ENCODE peak calls at places on chromosomes 12 and 14, in four cellular contexts. One of them, this sample, is unnamed. For H3K4me1 and H3K9me3, the result is how much of the 10 kb centered on the place peaks cover.

GRCh38 chr14:100677152-100677924 is 49.4 kb upstream of the DLK1 start:
- DNase-seq in pancreas: no peak
- DNase-seq in IMR-90: no peak
- DNase-seq in effector memory CD4-positive, alpha-beta T cell: no peak
- DNase-seq in this sample: peak

GRCh38 chr14:99688210-99688581 is 4.1 kb downstream of the CYP46A1 start:
- DNase-seq in IMR-90: no peak
- DNase-seq in effector memory CD4-positive, alpha-beta T cell: no peak
- DNase-seq in pancreas: no peak
- DNase-seq in this sample: no peak

GRCh38 chr12:80192087-80192486 is 92.8 kb downstream of the OTOGL start:
- DNase-seq in pancreas: no peak
- DNase-seq in IMR-90: no peak
- DNase-seq in effector memory CD4-positive, alpha-beta T cell: no peak
- DNase-seq in this sample: no peak

GRCh38 chr12:8698132-8698829 is 490 bp downstream of the RIMKLB start:
- DNase-seq in pancreas: peak
- DNase-seq in effector memory CD4-positive, alpha-beta T cell: peak
- DNase-seq in IMR-90: peak
- DNase-seq in this sample: peak

GRCh38 chr12:58414398-58414871 is 473.1 kb downstream of the ATP23 start:
- DNase-seq in effector memory CD4-positive, alpha-beta T cell: no peak
- DNase-seq in IMR-90: peak
- DNase-seq in pancreas: no peak
- DNase-seq in this sample: no peak

GRCh38 chr12:21773263-21773741 is 1.2 kb downstream of the KCNJ8 start:
- DNase-seq in IMR-90: peak
- DNase-seq in effector memory CD4-positive, alpha-beta T cell: no peak
- DNase-seq in pancreas: peak
- DNase-seq in this sample: peak

GRCh38 chr12:14776236-14776959 is 26.9 kb downstream of the WBP11 start:
- DNase-seq in effector memory CD4-positive, alpha-beta T cell: no peak
- DNase-seq in pancreas: no peak
- DNase-seq in IMR-90: peak
- DNase-seq in this sample: no peak

GRCh38 chr12:51820721-51821422 is 27.6 kb downstream of the FIGNL2 start:
- DNase-seq in IMR-90: peak
- DNase-seq in effector memory CD4-positive, alpha-beta T cell: peak
- DNase-seq in pancreas: peak
- DNase-seq in this sample: peak

GRCh38 chr12:107903377-107904061 is 129.0 kb downstream of the ASCL4 start:
- DNase-seq in IMR-90: no peak
- DNase-seq in pancreas: peak
- DNase-seq in effector memory CD4-positive, alpha-beta T cell: no peak
- DNase-seq in this sample: peak

GRCh38 chr12:104446646-104447415 is 9.9 kb upstream of the CHST11 start:
- DNase-seq in effector memory CD4-positive, alpha-beta T cell: no peak
- DNase-seq in pancreas: no peak
- DNase-seq in IMR-90: no peak
- DNase-seq in this sample: no peak

GRCh38 chr12:132614029-132614428 is 3.6 kb upstream of the LRCOL1 start:
- DNase-seq in IMR-90: no peak
- DNase-seq in effector memory CD4-positive, alpha-beta T cell: no peak
- DNase-seq in pancreas: no peak
- DNase-seq in this sample: no peak

GRCh38 chr12:113231275-113232231 is 10.3 kb downstream of the TPCN1 start:
- DNase-seq in effector memory CD4-positive, alpha-beta T cell: no peak
- DNase-seq in pancreas: peak
- DNase-seq in IMR-90: peak
- DNase-seq in this sample: no peak
- H3K4me1 ChIP-seq in effector memory CD4-positive, alpha-beta T cell: under half
- H3K4me1 ChIP-seq in pancreas: under half
- H3K4me1 ChIP-seq in IMR-90: under half
- H3K4me1 ChIP-seq in this sample: under half

DNA sequence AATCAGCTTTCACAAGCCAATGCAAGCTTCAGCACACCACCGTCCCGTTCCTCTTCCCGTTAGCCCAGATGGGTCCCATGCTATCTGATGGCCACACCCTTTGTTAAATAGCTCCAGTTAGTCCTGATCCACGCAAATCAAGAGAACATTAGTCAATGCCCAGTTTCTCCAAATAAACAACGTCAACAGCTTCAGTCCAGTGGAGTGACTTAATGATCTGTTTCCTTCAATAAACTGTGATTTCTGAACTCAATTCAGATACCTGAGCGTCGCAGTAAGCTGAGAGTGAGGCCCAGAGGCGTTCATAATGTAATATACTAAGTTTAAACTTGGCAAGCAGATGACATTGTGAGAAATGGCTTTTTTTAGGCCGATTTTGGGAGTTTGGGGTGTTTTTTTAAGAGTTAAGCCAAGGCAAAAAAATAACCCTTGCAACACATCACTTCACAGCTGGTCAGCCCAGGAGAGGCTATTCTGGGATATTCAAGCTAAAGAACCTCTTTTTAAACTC is 112.3 kb downstream of the ZFP36L1 start:
- DNase-seq in IMR-90: peak
- DNase-seq in pancreas: no peak
- DNase-seq in effector memory CD4-positive, alpha-beta T cell: no peak
- DNase-seq in this sample: no peak
- H3K27ac ChIP-seq in IMR-90: no peak
- H3K27ac ChIP-seq in pancreas: peak
- H3K27ac ChIP-seq in effector memory CD4-positive, alpha-beta T cell: no peak
- H3K27ac ChIP-seq in this sample: no peak

GRCh38 chr14:39241637-39242036 is 7.9 kb downstream of the MIA2 start:
- DNase-seq in pancreas: no peak
- DNase-seq in effector memory CD4-positive, alpha-beta T cell: no peak
- DNase-seq in IMR-90: no peak
- DNase-seq in this sample: no peak

GRCh38 chr14:39246618-39247017 is 12.9 kb downstream of the MIA2 start:
- DNase-seq in effector memory CD4-positive, alpha-beta T cell: no peak
- DNase-seq in pancreas: no peak
- DNase-seq in IMR-90: peak
- DNase-seq in this sample: no peak

GRCh38 chr14:39243831-39244230 is 10.1 kb downstream of the MIA2 start:
- DNase-seq in effector memory CD4-positive, alpha-beta T cell: no peak
- DNase-seq in IMR-90: no peak
- DNase-seq in pancreas: no peak
- DNase-seq in this sample: no peak

DNA sequence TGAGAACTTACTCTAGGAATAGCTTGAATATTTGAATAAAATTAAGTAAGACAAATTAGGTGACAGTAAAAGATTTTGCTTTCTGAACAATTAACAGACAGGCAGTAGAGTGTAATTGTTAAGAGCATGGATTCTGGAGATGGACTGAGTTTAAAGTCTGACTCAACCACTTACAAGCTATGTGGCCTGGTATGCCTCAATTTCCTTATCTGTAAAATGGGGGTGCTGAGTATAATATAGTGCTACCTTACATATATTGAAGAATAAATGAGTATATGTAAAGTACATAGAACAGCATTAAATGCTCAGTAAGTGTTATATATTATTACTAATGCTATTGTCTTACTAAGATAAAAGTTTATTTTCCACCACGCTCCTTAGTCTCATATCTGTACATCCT is 7.1 kb downstream of the MIA2 start:
- DNase-seq in IMR-90: no peak
- DNase-seq in effector memory CD4-positive, alpha-beta T cell: no peak
- DNase-seq in pancreas: no peak
- DNase-seq in this sample: no peak
- H3K9me3 ChIP-seq in IMR-90: under half
- H3K9me3 ChIP-seq in effector memory CD4-positive, alpha-beta T cell: under half
- H3K9me3 ChIP-seq in pancreas: under half
- H3K9me3 ChIP-seq in this sample: under half

GRCh38 chr12:6961695-6962284 is 8.7 kb downstream of the PHB2 start:
- DNase-seq in effector memory CD4-positive, alpha-beta T cell: no peak
- DNase-seq in IMR-90: peak
- DNase-seq in pancreas: peak
- DNase-seq in this sample: peak

GRCh38 chr12:6962285-6963015 is 8.0 kb downstream of the PHB2 start:
- DNase-seq in effector memory CD4-positive, alpha-beta T cell: no peak
- DNase-seq in pancreas: peak
- DNase-seq in IMR-90: no peak
- DNase-seq in this sample: peak

GRCh38 chr12:6964605-6965025 is 5.8 kb downstream of the PHB2 start:
- DNase-seq in pancreas: no peak
- DNase-seq in effector memory CD4-positive, alpha-beta T cell: no peak
- DNase-seq in IMR-90: no peak
- DNase-seq in this sample: no peak

GRCh38 chr12:6963741-6964446 is 6.6 kb downstream of the PHB2 start:
- DNase-seq in effector memory CD4-positive, alpha-beta T cell: no peak
- DNase-seq in pancreas: peak
- DNase-seq in IMR-90: no peak
- DNase-seq in this sample: peak

DNA sequence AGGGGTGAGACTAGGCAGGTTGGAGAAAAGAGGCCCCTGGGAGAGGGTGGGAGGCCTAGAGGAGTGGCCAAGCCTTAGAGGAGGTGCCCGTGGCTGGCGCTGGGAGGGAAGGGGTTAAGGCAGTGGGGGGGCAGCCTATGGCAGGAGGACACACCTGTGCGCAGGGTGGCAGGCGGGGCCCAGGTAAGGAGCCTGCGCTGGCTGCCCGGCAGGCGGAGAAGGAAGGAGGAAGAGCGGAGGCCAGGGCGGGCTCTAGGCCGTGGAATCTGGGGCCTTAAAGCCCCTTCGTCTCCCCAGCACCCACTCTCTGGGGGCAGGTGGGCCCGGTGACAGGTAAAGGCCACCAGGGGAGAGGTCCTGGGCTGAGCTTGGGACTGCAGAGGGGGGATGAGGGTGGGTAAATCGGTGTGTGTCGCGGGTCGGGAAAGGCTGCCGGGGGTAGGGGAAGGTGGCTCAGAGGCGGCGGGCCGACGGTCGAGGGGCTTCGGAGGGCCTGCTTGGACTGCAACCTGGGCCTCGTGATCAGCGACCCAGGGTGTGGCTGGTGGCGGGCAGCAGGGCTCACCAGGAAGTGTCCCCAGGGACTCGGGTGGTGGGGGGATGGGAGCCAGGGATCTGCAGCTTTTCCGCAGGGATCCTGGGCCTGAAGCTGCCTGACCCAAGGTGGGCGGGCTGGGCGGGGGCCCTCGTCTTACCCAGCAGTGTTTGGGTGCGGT is 7.3 kb downstream of the PHB2 start:
- DNase-seq in pancreas: peak
- DNase-seq in effector memory CD4-positive, alpha-beta T cell: no peak
- DNase-seq in IMR-90: no peak
- DNase-seq in this sample: peak
- H3K4me1 ChIP-seq in pancreas: under half
- H3K4me1 ChIP-seq in effector memory CD4-positive, alpha-beta T cell: half or more
- H3K4me1 ChIP-seq in IMR-90: under half
- H3K4me1 ChIP-seq in this sample: under half

GRCh38 chr14:85475113-85475512 is 54.8 kb upstream of the FLRT2 start:
- DNase-seq in IMR-90: no peak
- DNase-seq in effector memory CD4-positive, alpha-beta T cell: no peak
- DNase-seq in pancreas: no peak
- DNase-seq in this sample: no peak

GRCh38 chr14:85471744-85472143 is 58.2 kb upstream of the FLRT2 start:
- DNase-seq in effector memory CD4-positive, alpha-beta T cell: no peak
- DNase-seq in pancreas: peak
- DNase-seq in IMR-90: peak
- DNase-seq in this sample: peak

GRCh38 chr14:85471156-85471555 is 58.8 kb upstream of the FLRT2 start:
- DNase-seq in pancreas: no peak
- DNase-seq in effector memory CD4-positive, alpha-beta T cell: no peak
- DNase-seq in IMR-90: peak
- DNase-seq in this sample: no peak

GRCh38 chr14:85479306-85479705 is 50.6 kb upstream of the FLRT2 start:
- DNase-seq in IMR-90: no peak
- DNase-seq in effector memory CD4-positive, alpha-beta T cell: no peak
- DNase-seq in pancreas: no peak
- DNase-seq in this sample: no peak

DNA sequence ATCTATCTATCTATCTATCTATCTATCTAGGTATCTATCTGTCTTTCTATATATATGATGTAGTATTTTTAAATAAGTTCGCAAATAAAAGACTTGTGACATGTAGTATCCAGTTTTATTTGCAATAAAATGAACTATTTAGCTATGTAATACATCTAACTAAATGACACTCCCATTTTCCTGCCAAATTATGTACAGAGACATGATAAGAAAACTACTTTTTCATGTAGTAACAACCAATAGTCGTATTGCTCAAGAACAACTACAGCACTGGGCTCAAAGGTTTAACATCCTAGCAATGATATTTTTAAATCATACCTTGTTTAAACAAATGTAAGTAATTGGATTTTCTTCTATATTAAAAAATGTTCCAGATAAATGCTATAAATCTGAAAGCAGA is 55.5 kb upstream of the FLRT2 start:
- DNase-seq in IMR-90: no peak
- DNase-seq in effector memory CD4-positive, alpha-beta T cell: no peak
- DNase-seq in pancreas: no peak
- DNase-seq in this sample: no peak
- H3K27ac ChIP-seq in IMR-90: no peak
- H3K27ac ChIP-seq in effector memory CD4-positive, alpha-beta T cell: no peak
- H3K27ac ChIP-seq in pancreas: peak
- H3K27ac ChIP-seq in this sample: no peak

DNA sequence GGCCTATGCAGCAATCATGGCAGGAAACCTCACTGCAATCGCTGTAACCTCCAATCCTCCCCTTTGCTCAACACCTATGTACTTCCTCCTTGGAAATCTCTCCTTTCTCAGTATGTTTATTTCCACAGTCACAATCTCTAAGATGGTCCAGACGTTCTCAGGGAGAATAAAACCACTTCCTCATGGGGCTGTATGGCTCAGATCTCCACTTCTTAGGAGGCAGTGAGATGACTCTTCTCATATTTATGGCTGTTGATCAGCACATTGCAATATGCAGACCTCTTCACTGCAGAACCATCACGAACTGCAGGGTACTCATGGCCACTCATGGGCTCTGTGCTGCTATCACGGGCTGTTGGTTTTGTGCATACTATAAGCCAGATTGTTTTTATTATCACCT is 17.1 kb upstream of the OR4K17 start:
- DNase-seq in IMR-90: no peak
- DNase-seq in effector memory CD4-positive, alpha-beta T cell: no peak
- DNase-seq in pancreas: no peak
- DNase-seq in this sample: no peak
- H3K9me3 ChIP-seq in IMR-90: under half
- H3K9me3 ChIP-seq in effector memory CD4-positive, alpha-beta T cell: under half
- H3K9me3 ChIP-seq in pancreas: under half
- H3K9me3 ChIP-seq in this sample: under half

This sample was measured in right cardiac atrium.